ENCODE peak calls at places on chromosomes 7 and 10, in five cellular contexts. V is Right ventricle myocardium superior, S is T-cell, P is left ventricle myocardium superior, G is aorta. M is an unnamed sample.

GRCh38 chr7:95596183-95597135 is at the start of gene PDK4:
- ATAC-seq in S (no peak), V (peak), P (peak), G (peak), M (peak)

GRCh38 chr7:8058322-8058721 is 89.7 kb downstream of the GLCCI1 start:
- ATAC-seq in P (no peak), G (no peak), S (no peak), V (no peak), M (no peak)

GRCh38 chr7:5607958-5608656 is 173.4 kb downstream of the RNF216 start:
- ATAC-seq in S (no peak), P (no peak), G (no peak), V (no peak), M (no peak)

GRCh38 chr7:28988818-28989595 is 30.9 kb upstream of the TRIL start:
- ATAC-seq in S (no peak), P (peak), G (peak), V (peak), M (peak)

GRCh38 chr7:51226916-51227535 is 89.6 kb downstream of the COBL start:
- ATAC-seq in S (no peak), G (no peak), V (no peak), P (no peak), M (no peak)

GRCh38 chr7:18770154-18770807 is 274.7 kb downstream of the HDAC9 start:
- ATAC-seq in G (no peak), S (no peak), P (no peak), V (no peak), M (no peak)

GRCh38 chr7:2019693-2020511 is 212.8 kb downstream of the MAD1L1 start:
- ATAC-seq in P (peak), G (peak), V (peak), S (peak), M (peak)

GRCh38 chr10:84523509-84523908 is 195.1 kb downstream of the CCSER2 start:
- ATAC-seq in G (no peak), P (no peak), V (no peak), S (no peak), M (no peak)

GRCh38 chr7:2956526-2957368 is 86.9 kb downstream of the CARD11 start:
- ATAC-seq in G (no peak), V (no peak), S (peak), P (no peak), M (no peak)

GRCh38 chr7:50709151-50709550 is 73.5 kb downstream of the GRB10 start:
- ATAC-seq in V (no peak), G (no peak), P (peak), S (no peak), M (no peak)

GRCh38 chr7:2381881-2382509 is 21.4 kb upstream of the CHST12 start:
- ATAC-seq in G (no peak), V (no peak), S (no peak), P (no peak), M (no peak)

GRCh38 chr10:60290558-60290957 is 99.1 kb downstream of the ANK3 start:
- ATAC-seq in G (no peak), S (no peak), P (peak), V (no peak), M (no peak)

GRCh38 chr10:133032976-133033741 is 54.6 kb upstream of the ADGRA1 start:
- ATAC-seq in S (no peak), G (no peak), V (no peak), P (no peak), M (peak)

GRCh38 chr7:105306160-105306784 is 82.4 kb downstream of the SRPK2 start:
- ATAC-seq in P (no peak), V (no peak), G (no peak), S (peak), M (no peak)

GRCh38 chr7:100778061-100778621 is 44.7 kb downstream of the ZAN start:
- ATAC-seq in S (no peak), V (no peak), P (no peak), G (no peak), M (no peak)

M was measured in gastroesophageal sphincter.